ENCODE peak calls at places on chromosomes 4 and X, in four cellular contexts. H, N, A and L are unnamed samples.

GRCh38 chrX:7788334-7788733 is 54.6 kb upstream of the VCX start:
- DNase-seq in H (no peak), A (no peak), N (no peak), L (no peak)

GRCh38 chr4:183012862-183013855 is 85.9 kb upstream of the WWC2 start:
- DNase-seq in N (no peak), H (no peak), A (no peak), L (no peak)

GRCh38 chr4:98946359-98946758 is 17.4 kb upstream of the EIF4E start:
- DNase-seq in A (no peak), H (no peak), N (no peak), L (no peak)

GRCh38 chr4:1900624-1901023 is 29.4 kb downstream of the NSD2 start:
- DNase-seq in A (peak; percentile 22), N (no peak), H (peak; percentile 20), L (no peak)

GRCh38 chr4:115671581-115671980 is 558.2 kb upstream of the NDST4 start:
- DNase-seq in H (no peak), A (no peak), N (no peak), L (no peak)

GRCh38 chr4:173168396-173169177 is at the start of gene GALNT7:
- DNase-seq in A (peak; percentile 87), H (peak; percentile 78), N (peak; percentile 83), L (peak; percentile 81)

GRCh38 chrX:46461653-46462191 is 83.5 kb downstream of the ZNF674 start:
- DNase-seq in A (no peak), N (no peak), H (no peak), L (no peak)

GRCh38 chrX:154368630-154369452 is 5.6 kb downstream of the FLNA start:
- DNase-seq in H (peak; percentile 91), A (peak; percentile 92), N (peak; percentile 75), L (peak; percentile 61)

GRCh38 chrX:50967734-50968133 is 57.2 kb downstream of the BMP15 start:
- DNase-seq in N (no peak), H (no peak), A (no peak), L (no peak)

GRCh38 chrX:135435139-135435922 is 13.6 kb downstream of the SMIM10L2A start:
- DNase-seq in A (no peak), N (no peak), H (no peak), L (no peak)

GRCh38 chrX:10600479-10600878 is 19.9 kb downstream of the MID1 start:
- DNase-seq in H (no peak), A (no peak), N (no peak), L (no peak)

GRCh38 chr4:31518796-31519250 is 798.7 kb downstream of the PCDH7 start:
- DNase-seq in H (no peak), A (no peak), N (no peak), L (no peak)

GRCh38 chr4:244471-244870 is 60.8 kb downstream of the ZNF732 start:
- DNase-seq in N (peak; percentile 44), A (peak; percentile 66), H (no peak), L (peak; percentile 56)

GRCh38 chr4:185761352-185762235 is 50.4 kb downstream of the SORBS2 start:
- DNase-seq in A (no peak), N (no peak), H (no peak), L (no peak)

GRCh38 chrX:39816871-39817731 is 280.7 kb downstream of the BCOR start:
- DNase-seq in H (no peak), A (no peak), N (no peak), L (no peak)

GRCh38 chrX:24133280-24133679 is 16.2 kb upstream of the ZFX start:
- DNase-seq in A (no peak), H (no peak), N (no peak), L (no peak)

GRCh38 chrX:24137192-24137591 is 12.3 kb upstream of the ZFX start:
- DNase-seq in A (no peak), N (no peak), H (no peak), L (no peak)

GRCh38 chrX:24131476-24131875 is 18.1 kb upstream of the ZFX start:
- DNase-seq in H (no peak), N (no peak), A (no peak), L (no peak)
- TF ChIP-seq EP300 in H (no peak), N (no peak), A (no peak), L (no peak)

GRCh38 chr4:15002659-15003440 is 569 bp downstream of the CPEB2 start:
- DNase-seq in N (peak; percentile 86), H (peak; percentile 90), A (peak; percentile 94), L (peak; percentile 83)
- TF ChIP-seq POLR2A in N (peak; percentile 74), H (peak; percentile 7), A (peak; percentile 45), L (peak; percentile 83)

DNA sequence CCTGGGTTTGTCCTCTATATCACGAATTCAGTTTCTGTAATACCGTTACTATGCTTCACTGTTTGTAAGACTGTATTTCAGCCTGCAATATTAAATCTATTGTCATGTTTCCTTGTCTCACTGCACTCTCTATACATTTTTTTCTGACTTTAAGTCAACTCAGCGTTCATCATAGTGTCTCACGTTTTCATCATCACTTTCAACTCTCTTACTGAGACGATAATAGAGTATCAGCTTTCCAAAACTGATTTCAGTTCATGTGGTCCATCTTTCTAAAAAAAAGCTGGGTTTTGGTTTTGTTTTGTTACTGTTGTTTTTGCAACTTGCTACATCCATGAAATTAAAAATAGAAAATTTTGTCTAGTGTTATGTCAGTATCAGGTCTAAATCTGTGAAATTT is 147.7 kb downstream of the TMEM47 start:
- DNase-seq in A (no peak), H (no peak), N (no peak), L (no peak)
- TF ChIP-seq EP300 in A (no peak), H (no peak), N (no peak), L (no peak)

GRCh38 chr4:16183604-16184003 is 42.7 kb downstream of the TAPT1 start:
- DNase-seq in N (no peak), A (no peak), H (no peak), L (no peak)
- TF ChIP-seq POLR2A in N (no peak), A (no peak), H (no peak), L (no peak)

DNA sequence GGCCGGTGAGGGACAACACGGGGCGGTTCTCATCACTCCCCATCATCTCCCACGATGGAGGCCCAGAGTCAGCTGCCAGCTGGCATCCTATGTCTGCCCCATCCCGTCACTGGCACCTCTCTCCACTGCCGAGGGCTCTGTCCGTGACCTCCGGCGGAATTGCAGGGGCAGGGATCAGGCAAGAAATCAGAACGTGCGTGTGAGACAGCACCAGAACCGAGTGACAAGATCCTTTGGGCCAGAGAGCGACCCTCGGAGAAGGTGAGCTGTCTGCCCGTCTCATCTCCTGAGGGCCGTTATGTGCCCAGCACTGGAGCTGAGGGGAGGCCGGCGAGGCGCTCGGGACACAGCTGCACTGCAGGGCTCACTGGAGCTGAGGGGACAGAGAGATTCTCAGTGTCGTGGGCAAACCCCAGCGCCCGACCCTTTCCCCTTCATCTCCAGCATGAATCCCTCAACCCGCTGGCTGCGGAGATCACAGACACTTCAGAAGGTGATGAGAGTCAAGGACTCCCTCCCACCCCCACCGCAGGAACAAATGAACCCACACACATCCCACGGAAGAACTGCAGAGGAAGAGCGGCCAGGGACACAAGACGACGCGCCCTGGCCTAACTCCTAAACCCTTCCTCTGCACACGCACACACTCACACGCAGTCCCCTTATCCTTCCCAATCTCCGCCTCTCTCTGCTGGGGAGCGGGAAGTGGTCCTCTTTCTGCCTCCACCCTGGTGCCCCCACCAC is 128.7 kb downstream of the AFAP1 start:
- DNase-seq in N (no peak), A (peak; percentile 69), H (no peak), L (no peak)
- TF ChIP-seq EP300 in N (no peak), A (no peak), H (no peak), L (no peak)